ENCODE peak calls at places on chromosomes 11 and 22, in five cellular contexts. K is left ventricle myocardium inferior; V is effector memory CD4-positive, alpha-beta T cell; A is mammary epithelial cell; I is hepatocyte. H is an unnamed sample.

GRCh38 chr22:30234786-30235470 is 11.6 kb downstream of the LIF start:
- DNase-seq in A (no peak), K (no peak), V (no peak), I (peak; percentile 78), H (no peak)

GRCh38 chr11:29300441-29300840 is 716.4 kb downstream of the KCNA4 start:
- DNase-seq in A (peak; percentile 67), K (no peak), V (no peak), I (no peak), H (no peak)

GRCh38 chr22:44026630-44027511 is 2.8 kb downstream of the PARVB start:
- DNase-seq in K (peak; percentile 84), A (no peak), I (no peak), V (peak; percentile 34), H (peak; percentile 85)

GRCh38 chr11:75855191-75855590 is 40.2 kb downstream of the UVRAG start:
- DNase-seq in A (no peak), V (no peak), I (no peak), K (no peak), H (no peak)

GRCh38 chr11:132111781-132112380 is 741.5 kb downstream of the NTM start:
- DNase-seq in K (no peak), I (no peak), V (no peak), A (peak; percentile 75), H (no peak)

GRCh38 chr11:47328449-47329390 is 23.8 kb downstream of the MYBPC3 start:
- DNase-seq in A (no peak), I (peak; percentile 2), V (no peak), K (no peak), H (no peak)

GRCh38 chr11:5577101-5577500 is 3.6 kb upstream of the OR52B6 start:
- DNase-seq in A (no peak), I (no peak), K (no peak), V (no peak), H (no peak)

GRCh38 chr11:104142701-104143100 is 21.2 kb downstream of the PDGFD start:
- DNase-seq in A (no peak), I (no peak), K (no peak), V (no peak), H (no peak)

GRCh38 chr11:123491241-123491640 is 61.2 kb downstream of the GRAMD1B start:
- DNase-seq in K (no peak), I (no peak), A (no peak), V (no peak), H (no peak)

GRCh38 chr11:128155590-128155989 is 431.8 kb downstream of the ETS1 start:
- DNase-seq in I (no peak), V (no peak), K (no peak), A (peak; percentile 23), H (no peak)

GRCh38 chr11:117180020-117180419 is 1.5 kb downstream of the SIDT2 start:
- DNase-seq in K (no peak), I (no peak), A (no peak), V (no peak), H (peak; percentile 62)

GRCh38 chr11:108340958-108341357 is 118.1 kb downstream of the ATM start:
- DNase-seq in I (peak; percentile 74), V (no peak), A (peak; percentile 96), K (no peak), H (no peak)

GRCh38 chr22:37501610-37502341 is 15.6 kb upstream of the MFNG start:
- DNase-seq in I (peak; percentile 94), A (peak; percentile 88), V (no peak), K (peak; percentile 67), H (no peak)

GRCh38 chr22:35846804-35847203 is 129.1 kb downstream of the APOL5 start:
- DNase-seq in V (no peak), K (no peak), A (no peak), I (no peak), H (no peak)

GRCh38 chr11:19816817-19817216 is 104.2 kb downstream of the NAV2 start:
- DNase-seq in I (no peak), K (no peak), A (no peak), V (no peak), H (no peak)

GRCh38 chr22:29108137-29108536 is 35.3 kb downstream of the KREMEN1 start:
- DNase-seq in I (no peak), V (no peak), K (no peak), A (peak; percentile 68), H (no peak)

GRCh38 chr11:64876226-64876750 is 2.1 kb downstream of the EHD1 start:
- DNase-seq in V (no peak), I (no peak), A (no peak), K (no peak), H (no peak)

GRCh38 chr22:37566903-37567798 is 6.9 kb downstream of the CDC42EP1 start:
- DNase-seq in V (peak; percentile 90), K (peak; percentile 76), A (peak; percentile 92), I (peak; percentile 91), H (peak; percentile 88)

GRCh38 chr22:32058656-32059280 is 15.7 kb downstream of the SLC5A1 start:
- DNase-seq in K (no peak), A (no peak), V (no peak), I (no peak), H (no peak)

GRCh38 chr22:49305215-49305965 is 522.3 kb downstream of the BRD1 start:
- DNase-seq in I (peak; percentile 80), V (peak; percentile 15), A (no peak), K (peak; percentile 53), H (peak; percentile 63)

DNA sequence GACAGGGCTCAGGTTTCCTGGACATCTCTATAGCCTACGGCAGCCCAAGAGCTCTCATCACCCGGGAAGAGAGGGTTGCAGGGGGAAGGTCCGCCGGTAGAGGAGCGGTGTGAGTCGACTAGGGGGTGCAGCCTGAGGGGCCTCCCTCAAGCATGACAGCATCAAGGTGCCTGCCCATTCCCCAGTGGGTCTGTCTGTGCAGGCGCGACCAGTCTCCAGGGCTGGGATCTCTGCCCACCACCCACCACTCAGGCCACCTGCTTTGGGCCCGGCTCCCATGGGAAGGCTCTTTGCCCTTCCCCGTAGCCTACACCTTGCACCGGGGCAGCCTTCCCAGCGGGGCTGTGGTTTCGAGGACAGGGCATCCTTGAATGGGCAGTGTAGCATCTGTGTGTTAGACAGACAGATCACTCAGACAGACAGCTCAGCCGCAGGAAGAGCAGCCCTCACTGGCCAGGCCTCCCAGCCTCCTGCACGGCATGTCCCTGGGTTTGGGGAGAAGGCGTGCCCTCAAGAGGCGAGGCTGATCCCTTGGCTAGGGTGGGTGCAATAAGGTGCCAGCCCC is 29.2 kb downstream of the CERK start:
- DNase-seq in A (no peak), V (no peak), I (no peak), K (no peak), H (no peak)
- H3K36me3 ChIP-seq in A (peaks cover 6% of the 10 kb centered on the region), V (peaks cover 80% of the 10 kb centered on the region), I (no peaks in the 10 kb centered on the region), K (peaks cover 91% of the 10 kb centered on the region), H (peaks cover 28% of the 10 kb centered on the region)

GRCh38 chr11:44693654-44694119 is 33.1 kb upstream of the TSPAN18 start:
- DNase-seq in I (no peak), A (no peak), V (no peak), K (no peak), H (no peak)
- H3K36me3 ChIP-seq in I (no peaks in the 10 kb centered on the region), A (no peaks in the 10 kb centered on the region), V (no peaks in the 10 kb centered on the region), K (no peaks in the 10 kb centered on the region), H (no peaks in the 10 kb centered on the region)

DNA sequence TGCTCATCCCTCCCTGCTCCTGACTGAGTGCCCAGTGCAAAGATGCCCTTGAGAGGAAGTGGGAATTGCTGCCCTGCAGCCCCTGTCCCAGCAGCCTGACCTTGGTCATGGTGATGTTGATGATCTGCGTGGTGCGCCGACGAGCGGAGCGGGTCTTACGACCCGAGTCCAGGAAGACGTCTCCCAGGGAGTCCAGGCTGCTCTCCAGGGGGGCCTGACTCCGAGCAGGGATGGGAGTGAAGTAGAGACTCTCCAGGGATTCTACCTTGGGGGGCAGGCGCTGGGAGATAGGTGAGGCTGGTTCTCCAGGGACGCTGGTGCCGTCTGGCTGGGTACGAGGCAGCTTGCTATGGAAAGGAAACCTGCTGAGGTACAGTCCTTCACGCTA is 8.4 kb downstream of the IL18BP start:
- DNase-seq in K (no peak), A (no peak), V (no peak), I (no peak), H (peak; percentile 59)
- H3K36me3 ChIP-seq in K (peaks cover 98% of the 10 kb centered on the region), A (peaks cover 55% of the 10 kb centered on the region), V (peaks cover 96% of the 10 kb centered on the region), I (peaks cover 4% of the 10 kb centered on the region), H (peaks cover 95% of the 10 kb centered on the region)

DNA sequence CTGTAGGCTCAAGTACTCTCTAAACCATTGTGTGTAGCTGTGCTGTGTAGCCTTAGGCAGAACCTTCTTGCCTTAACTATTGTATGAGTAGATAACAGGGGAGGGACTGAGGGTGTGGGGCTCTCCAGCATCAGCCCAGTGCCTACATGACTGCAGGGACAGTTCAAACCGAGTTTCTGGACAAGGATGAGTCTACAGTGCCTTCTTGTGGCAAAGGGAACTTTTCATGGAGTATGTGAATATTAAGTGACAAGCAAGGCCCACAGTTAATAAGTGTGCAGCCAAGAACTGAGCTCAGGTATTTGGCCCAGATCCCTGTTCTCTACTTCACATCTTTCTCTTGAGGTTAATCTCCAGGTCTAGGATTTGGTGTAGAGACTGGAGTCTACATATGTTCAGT is 424.4 kb upstream of the LARGE1 start:
- DNase-seq in V (no peak), A (no peak), K (no peak), I (no peak), H (no peak)
- H3K36me3 ChIP-seq in V (no peaks in the 10 kb centered on the region), A (no peaks in the 10 kb centered on the region), K (no peaks in the 10 kb centered on the region), I (no peaks in the 10 kb centered on the region), H (no peaks in the 10 kb centered on the region)

GRCh38 chr11:69081180-69081579 is 32.4 kb downstream of the TPCN2 start:
- DNase-seq in I (no peak), K (no peak), A (no peak), V (no peak), H (no peak)
- H3K36me3 ChIP-seq in I (no peaks in the 10 kb centered on the region), K (peaks cover 62% of the 10 kb centered on the region), A (peaks cover 5% of the 10 kb centered on the region), V (no peaks in the 10 kb centered on the region), H (peaks cover 69% of the 10 kb centered on the region)

DNA sequence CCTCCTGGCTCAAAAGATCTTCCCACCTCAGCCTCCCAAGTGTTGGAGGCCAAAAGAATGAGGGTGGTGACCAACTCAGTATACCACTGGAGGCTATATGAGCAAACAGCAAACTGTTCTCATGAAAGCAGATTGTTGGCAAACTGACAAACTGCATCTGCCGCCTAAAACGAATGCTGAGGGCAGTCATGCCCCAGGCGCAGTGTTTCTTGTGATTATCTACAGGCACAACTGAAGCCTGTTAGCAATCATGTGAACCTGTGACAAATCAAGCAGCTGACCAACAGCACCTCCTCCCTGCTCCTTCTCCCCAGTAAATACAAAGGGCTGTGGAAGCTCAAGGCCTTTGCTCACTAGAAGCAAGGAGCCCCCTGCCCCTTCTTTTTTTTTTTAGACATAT is 47.8 kb downstream of the BTBD10 start:
- DNase-seq in K (no peak), A (peak; percentile 12), V (no peak), I (no peak), H (no peak)
- H3K36me3 ChIP-seq in K (peaks cover 62% of the 10 kb centered on the region), A (peaks cover 39% of the 10 kb centered on the region), V (peaks cover 36% of the 10 kb centered on the region), I (no peaks in the 10 kb centered on the region), H (no peaks in the 10 kb centered on the region)

GRCh38 chr22:50461979-50462540 is 12.8 kb downstream of the SBF1 start:
- DNase-seq in I (no peak), K (no peak), A (no peak), V (no peak), H (no peak)

GRCh38 chr22:50464451-50464850 is 10.4 kb downstream of the SBF1 start:
- DNase-seq in V (no peak), I (no peak), A (no peak), K (no peak), H (no peak)

GRCh38 chr22:50461536-50461935 is 13.3 kb downstream of the SBF1 start:
- DNase-seq in K (no peak), V (no peak), I (no peak), A (no peak), H (no peak)

GRCh38 chr22:50465066-50465465 is 9.8 kb downstream of the SBF1 start:
- DNase-seq in K (no peak), V (no peak), A (no peak), I (no peak), H (no peak)

GRCh38 chr22:50463188-50463900 is 11.5 kb downstream of the SBF1 start:
- DNase-seq in K (no peak), I (no peak), V (no peak), A (no peak), H (no peak)
- H3K36me3 ChIP-seq in K (peaks cover 98% of the 10 kb centered on the region), I (no peaks in the 10 kb centered on the region), V (peaks cover 98% of the 10 kb centered on the region), A (peaks cover 23% of the 10 kb centered on the region), H (peaks cover 94% of the 10 kb centered on the region)

H was measured in sigmoid colon.